ENCODE peak calls at places on chromosomes 5 and 9, in nine cellular contexts. One of them, this sample, is unnamed.

GRCh38 chr5:151072234-151073025 is 8.4 kb downstream of the TNIP1 start:
- DNase-seq in cardiac fibroblast: peak
- DNase-seq in IMR-90: peak
- DNase-seq in H54: peak
- DNase-seq in HEK293T: no peak
- DNase-seq in T-helper 2 cell: no peak
- DNase-seq in HuH-7.5: no peak
- DNase-seq in retinal pigment epithelial cell: no peak
- DNase-seq in mammary epithelial cell: peak
- DNase-seq in this sample: no peak

GRCh38 chr5:159913481-159913880 is 2.8 kb upstream of the ADRA1B start:
- DNase-seq in cardiac fibroblast: peak
- DNase-seq in HEK293T: no peak
- DNase-seq in IMR-90: peak
- DNase-seq in H54: no peak
- DNase-seq in T-helper 2 cell: no peak
- DNase-seq in HuH-7.5: no peak
- DNase-seq in retinal pigment epithelial cell: no peak
- DNase-seq in mammary epithelial cell: no peak
- DNase-seq in this sample: no peak

GRCh38 chr5:93578179-93578812 is 2.7 kb downstream of the NR2F1-AS1 start:
- DNase-seq in cardiac fibroblast: no peak
- DNase-seq in H54: no peak
- DNase-seq in HuH-7.5: peak
- DNase-seq in T-helper 2 cell: no peak
- DNase-seq in HEK293T: no peak
- DNase-seq in retinal pigment epithelial cell: no peak
- DNase-seq in IMR-90: peak
- DNase-seq in mammary epithelial cell: no peak
- DNase-seq in this sample: no peak

GRCh38 chr5:6674421-6674820 is 38.8 kb upstream of the TENT4A start:
- DNase-seq in H54: no peak
- DNase-seq in IMR-90: no peak
- DNase-seq in cardiac fibroblast: no peak
- DNase-seq in T-helper 2 cell: no peak
- DNase-seq in mammary epithelial cell: no peak
- DNase-seq in HuH-7.5: no peak
- DNase-seq in retinal pigment epithelial cell: no peak
- DNase-seq in HEK293T: no peak
- DNase-seq in this sample: no peak

GRCh38 chr5:6729400-6730310 is 16.4 kb downstream of the TENT4A start:
- DNase-seq in IMR-90: no peak
- DNase-seq in mammary epithelial cell: no peak
- DNase-seq in cardiac fibroblast: no peak
- DNase-seq in retinal pigment epithelial cell: no peak
- DNase-seq in H54: no peak
- DNase-seq in HEK293T: no peak
- DNase-seq in HuH-7.5: no peak
- DNase-seq in T-helper 2 cell: peak
- DNase-seq in this sample: peak

GRCh38 chr5:176366575-176366894 is 1.2 kb downstream of the ARL10 start:
- DNase-seq in cardiac fibroblast: no peak
- DNase-seq in IMR-90: no peak
- DNase-seq in retinal pigment epithelial cell: no peak
- DNase-seq in mammary epithelial cell: no peak
- DNase-seq in HEK293T: no peak
- DNase-seq in HuH-7.5: no peak
- DNase-seq in T-helper 2 cell: no peak
- DNase-seq in H54: no peak
- DNase-seq in this sample: no peak

GRCh38 chr5:1442222-1443144 is 2.8 kb downstream of the SLC6A3 start:
- DNase-seq in H54: no peak
- DNase-seq in HuH-7.5: no peak
- DNase-seq in mammary epithelial cell: no peak
- DNase-seq in retinal pigment epithelial cell: no peak
- DNase-seq in IMR-90: no peak
- DNase-seq in cardiac fibroblast: no peak
- DNase-seq in T-helper 2 cell: no peak
- DNase-seq in HEK293T: no peak
- DNase-seq in this sample: no peak

GRCh38 chr9:70816316-70816715 is 305.1 kb downstream of the TRPM3 start:
- DNase-seq in retinal pigment epithelial cell: no peak
- DNase-seq in cardiac fibroblast: no peak
- DNase-seq in HuH-7.5: no peak
- DNase-seq in mammary epithelial cell: no peak
- DNase-seq in H54: no peak
- DNase-seq in T-helper 2 cell: no peak
- DNase-seq in IMR-90: no peak
- DNase-seq in HEK293T: no peak
- DNase-seq in this sample: no peak

GRCh38 chr9:94945191-94946144 is 219.0 kb downstream of the AOPEP start:
- DNase-seq in cardiac fibroblast: peak
- DNase-seq in HuH-7.5: no peak
- DNase-seq in HEK293T: no peak
- DNase-seq in T-helper 2 cell: no peak
- DNase-seq in mammary epithelial cell: peak
- DNase-seq in IMR-90: peak
- DNase-seq in retinal pigment epithelial cell: peak
- DNase-seq in H54: peak
- DNase-seq in this sample: no peak

GRCh38 chr9:124639637-124640036 is 131.5 kb downstream of the NR6A1 start:
- DNase-seq in cardiac fibroblast: no peak
- DNase-seq in mammary epithelial cell: no peak
- DNase-seq in T-helper 2 cell: no peak
- DNase-seq in IMR-90: no peak
- DNase-seq in HEK293T: no peak
- DNase-seq in retinal pigment epithelial cell: no peak
- DNase-seq in HuH-7.5: no peak
- DNase-seq in H54: no peak
- DNase-seq in this sample: no peak

GRCh38 chr9:123003467-123003866 is 30.0 kb upstream of the GPR21 start:
- DNase-seq in IMR-90: peak
- DNase-seq in HEK293T: no peak
- DNase-seq in cardiac fibroblast: peak
- DNase-seq in H54: no peak
- DNase-seq in retinal pigment epithelial cell: no peak
- DNase-seq in mammary epithelial cell: no peak
- DNase-seq in T-helper 2 cell: no peak
- DNase-seq in HuH-7.5: no peak
- DNase-seq in this sample: peak